ENCODE peak calls at places on chromosomes 3 and 15, in eight cellular contexts. B, N, L, Y, W, Q, J and Z are unnamed samples.

GRCh38 chr3:51622868-51623267 is 48.2 kb upstream of the TEX264 start:
- DNase-seq in B (peak), L (no peak), Y (peak), J (no peak), W (peak), Q (peak), N (peak), Z (peak)

GRCh38 chr3:30908466-30909037 is 14.1 kb upstream of the GADL1 start:
- DNase-seq in Y (no peak), J (no peak), W (no peak), Q (no peak), B (no peak), L (no peak), N (no peak), Z (no peak)

GRCh38 chr3:152328841-152329240 is 60.1 kb downstream of the MBNL1 start:
- DNase-seq in L (no peak), Y (peak), Q (no peak), B (peak), N (no peak), W (peak), J (no peak), Z (peak)

GRCh38 chr3:17349093-17349492 is 393.3 kb downstream of the TBC1D5 start:
- DNase-seq in Q (no peak), L (no peak), N (no peak), W (no peak), B (no peak), J (no peak), Y (no peak), Z (no peak)

GRCh38 chr3:119891944-119892721 is 110.2 kb downstream of the NR1I2 start:
- DNase-seq in Y (peak), N (no peak), Q (no peak), J (peak), L (peak), B (peak), W (peak), Z (peak)

GRCh38 chr3:23314981-23315805 is 112.1 kb downstream of the UBE2E2 start:
- DNase-seq in Y (peak), N (no peak), J (no peak), Q (no peak), B (no peak), W (no peak), L (no peak), Z (no peak)

GRCh38 chr3:13069495-13069894 is 3.7 kb downstream of the IQSEC1 start:
- DNase-seq in J (peak), W (no peak), N (no peak), B (no peak), Q (no peak), Y (no peak), L (peak), Z (no peak)

GRCh38 chr3:98521897-98522537 is 685 bp downstream of the CLDND1 start:
- DNase-seq in Q (peak), J (peak), N (no peak), W (no peak), Y (peak), L (peak), B (peak), Z (peak)

GRCh38 chr3:144229237-144229830 is 257.7 kb downstream of the DIPK2A start:
- DNase-seq in Q (no peak), W (no peak), J (no peak), L (no peak), B (no peak), N (no peak), Y (no peak), Z (no peak)

GRCh38 chr3:99954914-99955644 is 137.4 kb downstream of the CMSS1 start:
- DNase-seq in Q (no peak), J (no peak), B (no peak), L (no peak), Y (no peak), N (no peak), W (no peak), Z (no peak)

GRCh38 chr15:47678047-47678446 is 39.3 kb upstream of the SEMA6D start:
- DNase-seq in B (no peak), W (no peak), Y (no peak), J (no peak), N (no peak), Q (no peak), L (no peak), Z (no peak)

GRCh38 chr15:25776071-25776740 is 86.9 kb downstream of the ATP10A start:
- DNase-seq in B (no peak), W (no peak), Q (no peak), J (no peak), N (no peak), L (no peak), Y (no peak), Z (no peak)

GRCh38 chr3:184339016-184339415 is 1.6 kb downstream of the FAM131A start:
- DNase-seq in N (no peak), W (no peak), L (no peak), B (no peak), J (no peak), Y (no peak), Q (no peak), Z (no peak)

GRCh38 chr3:14461748-14462324 is 59.4 kb downstream of the SLC6A6 start:
- DNase-seq in J (no peak), Y (peak), Q (peak), N (no peak), L (peak), B (peak), W (no peak), Z (peak)

GRCh38 chr3:9778102-9778501 is 8.4 kb upstream of the CAMK1 start:
- DNase-seq in Q (no peak), B (peak), N (no peak), Y (peak), J (no peak), W (peak), L (no peak), Z (no peak)

GRCh38 chr15:42819781-42820180 is 82.9 kb upstream of the CDAN1 start:
- DNase-seq in L (no peak), N (no peak), Y (peak), Q (no peak), J (no peak), W (no peak), B (no peak), Z (no peak)

GRCh38 chr3:170999737-171000242 is 26.7 kb downstream of the SLC2A2 start:
- DNase-seq in Y (peak), Q (no peak), L (no peak), N (no peak), B (peak), W (peak), J (no peak), Z (peak)

GRCh38 chr15:48358681-48359152 is 27.5 kb downstream of the DUT start:
- DNase-seq in Y (peak), N (no peak), J (no peak), Q (no peak), B (peak), W (no peak), L (no peak), Z (no peak)

GRCh38 chr15:63811942-63812341 is 21.8 kb downstream of the HERC1 start:
- DNase-seq in Y (no peak), J (no peak), Q (no peak), B (no peak), W (no peak), L (no peak), N (no peak), Z (no peak)

GRCh38 chr15:82177291-82178010 is 85.1 kb downstream of the EFL1 start:
- DNase-seq in Q (no peak), B (peak), L (no peak), Y (peak), W (peak), J (no peak), N (no peak), Z (peak)

GRCh38 chr3:25855281-25855680 is 65.4 kb downstream of the OXSM start:
- DNase-seq in W (no peak), Y (no peak), N (no peak), L (no peak), J (no peak), B (no peak), Q (no peak), Z (no peak)

GRCh38 chr15:87752250-87752951 is 504.1 kb downstream of the NTRK3 start:
- DNase-seq in N (no peak), B (peak), Y (peak), Q (no peak), W (peak), L (no peak), J (no peak), Z (peak)

GRCh38 chr15:51752918-51753317 is 1.5 kb downstream of the TMOD2 start:
- DNase-seq in Q (no peak), W (no peak), Y (no peak), N (no peak), L (no peak), J (no peak), B (no peak), Z (no peak)

GRCh38 chr3:173770796-173771573 is 373.4 kb downstream of the NLGN1 start:
- DNase-seq in N (no peak), L (no peak), Y (no peak), J (no peak), B (peak), W (no peak), Q (no peak), Z (no peak)

GRCh38 chr15:40100947-40101905 is 7.5 kb downstream of the BMF start:
- DNase-seq in L (no peak), J (no peak), Q (no peak), Y (no peak), B (no peak), W (no peak), N (no peak), Z (no peak)

GRCh38 chr3:148957586-148957985 is 33.8 kb upstream of the GYG1 start:
- DNase-seq in N (no peak), Q (no peak), B (no peak), L (no peak), J (no peak), W (no peak), Y (peak), Z (no peak)

GRCh38 chr3:141307351-141308059 is 60.8 kb upstream of the ZBTB38 start:
- DNase-seq in N (no peak), L (no peak), B (no peak), Y (no peak), J (no peak), Q (no peak), W (no peak), Z (no peak)

GRCh38 chr3:64342940-64343691 is 117.8 kb upstream of the PRICKLE2 start:
- DNase-seq in N (no peak), Q (no peak), L (no peak), J (no peak), W (no peak), Y (peak), B (peak), Z (no peak)

GRCh38 chr3:153634683-153635082 is 472.7 kb downstream of the RAP2B start:
- DNase-seq in Y (no peak), B (no peak), L (no peak), Q (no peak), W (no peak), J (no peak), N (no peak), Z (no peak)

GRCh38 chr3:100210777-100211145 is 50.0 kb upstream of the TBC1D23 start:
- DNase-seq in L (no peak), Q (no peak), N (no peak), W (peak), Y (peak), J (no peak), B (peak), Z (peak)

GRCh38 chr3:178446054-178446453 is 90.2 kb upstream of the KCNMB2 start:
- DNase-seq in J (no peak), L (no peak), N (no peak), W (no peak), Y (no peak), Q (no peak), B (no peak), Z (no peak)